ENCODE peak calls at places on chromosome 21, in nine cellular contexts. H is transverse colon; Y is breast epithelium; W is naive thymus-derived CD4-positive, alpha-beta T cell; I is mammary epithelial cell; Z is left lung; U is mesendoderm; R is CD4-positive, alpha-beta memory T cell; O is CD8-positive, alpha-beta T cell. V is an unnamed sample.

GRCh38 chr21:22941779-22942178 is 1943.6 kb downstream of the NCAM2 start:
- DNase-seq in O (no peak), Z (no peak), W (no peak), I (no peak), Y (no peak), U (no peak), H (no peak), R (no peak), V (no peak)

GRCh38 chr21:39065912-39066311 is 117.3 kb downstream of the PSMG1 start:
- DNase-seq in U (peak; percentile 43), Y (no peak), O (no peak), I (no peak), R (no peak), Z (no peak), W (no peak), H (no peak), V (no peak)

GRCh38 chr21:29170935-29171334 is 40.5 kb downstream of the MAP3K7CL start:
- DNase-seq in Z (no peak), O (no peak), Y (no peak), R (no peak), I (no peak), U (no peak), W (no peak), H (no peak), V (no peak)

GRCh38 chr21:42370894-42371654 is 4.7 kb upstream of the TFF1 start:
- DNase-seq in U (no peak), Y (no peak), R (no peak), H (no peak), O (no peak), W (no peak), Z (peak; percentile 47), I (no peak), V (no peak)

GRCh38 chr21:39349211-39350093 is 564 bp upstream of the HMGN1 start:
- DNase-seq in U (peak; percentile 98), O (peak; percentile 96), Y (peak; percentile 97), Z (peak; percentile 99), W (peak; percentile 95), I (peak; percentile 97), H (peak; percentile 98), R (peak; percentile 97), V (peak; percentile 98)

GRCh38 chr21:28016571-28016970 is 976.1 kb downstream of the LTN1 start:
- DNase-seq in Z (no peak), R (no peak), W (no peak), H (no peak), I (no peak), O (no peak), Y (no peak), U (peak; percentile 5), V (no peak)

GRCh38 chr21:45388011-45388521 is 16.9 kb upstream of the COL18A1 start:
- DNase-seq in Z (peak; percentile 42), I (no peak), W (no peak), R (no peak), U (no peak), Y (no peak), O (no peak), H (no peak), V (no peak)

GRCh38 chr21:27269646-27270045 is 302.8 kb upstream of the ADAMTS5 start:
- DNase-seq in U (peak; percentile 40), O (no peak), W (no peak), Z (no peak), Y (no peak), I (peak; percentile 89), R (no peak), H (no peak), V (peak; percentile 92)

GRCh38 chr21:38958940-38959685 is 153.4 kb downstream of the ETS2 start:
- DNase-seq in Z (no peak), U (no peak), R (no peak), Y (no peak), O (no peak), H (peak; percentile 51), I (peak; percentile 78), W (no peak), V (peak; percentile 82)

GRCh38 chr21:41865002-41865777 is 14.0 kb downstream of the PRDM15 start:
- DNase-seq in U (peak; percentile 15), O (no peak), Z (no peak), R (no peak), Y (peak; percentile 24), W (no peak), H (peak; percentile 21), I (no peak), V (no peak)

GRCh38 chr21:39707316-39707715 is 37.7 kb upstream of the IGSF5 start:
- DNase-seq in Y (no peak), H (no peak), O (no peak), W (no peak), R (no peak), I (no peak), Z (no peak), U (no peak), V (no peak)

GRCh38 chr21:34862951-34863350 is 186.2 kb downstream of the RUNX1 start:
- DNase-seq in U (no peak), W (no peak), O (no peak), Z (no peak), R (no peak), H (no peak), I (no peak), Y (no peak), V (no peak)

GRCh38 chr21:34858559-34858958 is 189.8 kb downstream of the CLIC6 start:
- DNase-seq in Z (no peak), I (no peak), O (no peak), Y (no peak), W (no peak), R (no peak), U (no peak), H (no peak), V (peak; percentile 53)

GRCh38 chr21:34861302-34861701 is 187.8 kb downstream of the RUNX1 start:
- DNase-seq in I (no peak), R (no peak), W (no peak), H (no peak), Y (no peak), U (no peak), Z (no peak), O (no peak), V (no peak)

GRCh38 chr21:34857874-34858273 is 189.1 kb downstream of the CLIC6 start:
- DNase-seq in U (peak; percentile 58), W (no peak), H (no peak), O (no peak), R (no peak), Z (no peak), Y (no peak), I (no peak), V (peak; percentile 55)

DNA sequence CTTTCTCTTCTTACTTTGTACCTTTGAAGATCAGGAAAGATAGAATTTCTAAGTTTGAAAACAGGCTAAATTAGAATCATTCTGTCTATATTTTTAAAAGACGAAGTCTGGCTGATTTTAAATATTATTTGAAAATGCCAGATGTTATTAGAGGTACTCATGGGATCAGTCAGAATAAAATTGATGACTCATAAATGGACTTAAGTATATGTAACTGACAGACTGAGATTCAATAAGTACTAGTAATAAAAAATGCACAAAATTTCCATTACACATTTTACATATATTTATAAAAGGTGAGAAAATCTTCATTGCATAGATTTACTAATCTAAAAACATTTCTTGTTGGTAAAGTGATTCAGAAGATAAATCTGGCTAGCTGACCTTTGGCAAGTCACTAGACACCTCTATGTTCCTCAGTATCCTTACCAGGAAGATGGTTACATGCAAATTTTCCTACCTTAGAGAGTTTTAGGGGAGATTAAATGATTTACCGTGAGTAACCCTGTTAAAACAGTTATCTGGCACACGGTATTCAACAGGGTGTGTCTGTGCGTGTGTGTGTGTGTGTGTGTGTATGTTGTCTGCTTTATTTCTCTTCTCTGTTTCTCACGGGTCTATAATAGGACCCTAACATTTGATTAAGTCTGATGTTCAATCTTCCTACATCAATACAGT is 189.0 kb downstream of the RUNX1 start:
- DNase-seq in W (no peak), O (no peak), U (no peak), R (no peak), Y (no peak), Z (no peak), H (no peak), I (no peak), V (peak; percentile 52)
- H3K36me3 ChIP-seq in W (peaks cover 23% of the 10 kb centered on the region), O (peaks cover 35% of the 10 kb centered on the region), U (no peaks in the 10 kb centered on the region), R (peaks cover 78% of the 10 kb centered on the region), Y (no peaks in the 10 kb centered on the region), Z (peaks cover 8% of the 10 kb centered on the region), H (no peaks in the 10 kb centered on the region), I (peaks cover 59% of the 10 kb centered on the region), V (peaks cover 96% of the 10 kb centered on the region)

GRCh38 chr21:46556802-46557201 is 48.1 kb downstream of the S100B start:
- DNase-seq in O (no peak), U (no peak), Z (no peak), R (no peak), Y (no peak), H (no peak), I (no peak), W (no peak), V (no peak)
- H3K36me3 ChIP-seq in O (peaks cover 14% of the 10 kb centered on the region), U (peaks cover 4% of the 10 kb centered on the region), Z (no peaks in the 10 kb centered on the region), R (peaks cover 33% of the 10 kb centered on the region), Y (peaks cover 5% of the 10 kb centered on the region), H (peaks cover 30% of the 10 kb centered on the region), I (peaks cover 26% of the 10 kb centered on the region), W (peaks cover 5% of the 10 kb centered on the region), V (peaks cover 16% of the 10 kb centered on the region)

GRCh38 chr21:31698461-31698860 is 33.5 kb downstream of the SCAF4 start:
- DNase-seq in H (no peak), I (no peak), R (no peak), Y (no peak), U (no peak), Z (no peak), O (no peak), W (no peak), V (no peak)
- H3K36me3 ChIP-seq in H (peaks cover 69% of the 10 kb centered on the region), I (peaks cover 52% of the 10 kb centered on the region), R (peaks cover 35% of the 10 kb centered on the region), Y (peaks cover 15% of the 10 kb centered on the region), U (peaks cover 6% of the 10 kb centered on the region), Z (no peaks in the 10 kb centered on the region), O (peaks cover 42% of the 10 kb centered on the region), W (peaks cover 7% of the 10 kb centered on the region), V (peaks cover 82% of the 10 kb centered on the region)

DNA sequence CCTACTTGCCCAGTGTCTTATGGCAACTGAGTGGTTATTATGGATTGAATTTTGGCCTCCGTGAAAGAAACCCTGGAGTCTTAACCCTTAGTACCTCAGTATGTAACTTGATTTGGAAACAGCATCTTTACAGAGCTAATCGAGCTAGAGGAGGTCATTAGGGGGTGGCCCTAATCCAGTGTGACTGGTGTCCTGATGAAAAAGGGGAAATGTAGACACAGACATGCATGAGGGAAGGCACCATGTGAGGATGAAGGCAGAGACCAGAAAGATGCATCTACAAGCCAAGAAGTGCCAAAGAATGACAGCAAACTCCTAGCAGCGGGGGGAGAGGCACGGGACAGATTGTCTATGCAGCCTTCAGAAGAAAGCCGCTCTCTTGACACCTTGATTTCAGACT is 14.7 kb downstream of the DOP1B start:
- DNase-seq in O (no peak), R (no peak), U (no peak), W (no peak), I (no peak), Z (no peak), Y (no peak), H (no peak), V (no peak)
- H3K36me3 ChIP-seq in O (peaks cover 5% of the 10 kb centered on the region), R (no peaks in the 10 kb centered on the region), U (no peaks in the 10 kb centered on the region), W (no peaks in the 10 kb centered on the region), I (no peaks in the 10 kb centered on the region), Z (no peaks in the 10 kb centered on the region), Y (no peaks in the 10 kb centered on the region), H (peaks cover 14% of the 10 kb centered on the region), V (no peaks in the 10 kb centered on the region)

DNA sequence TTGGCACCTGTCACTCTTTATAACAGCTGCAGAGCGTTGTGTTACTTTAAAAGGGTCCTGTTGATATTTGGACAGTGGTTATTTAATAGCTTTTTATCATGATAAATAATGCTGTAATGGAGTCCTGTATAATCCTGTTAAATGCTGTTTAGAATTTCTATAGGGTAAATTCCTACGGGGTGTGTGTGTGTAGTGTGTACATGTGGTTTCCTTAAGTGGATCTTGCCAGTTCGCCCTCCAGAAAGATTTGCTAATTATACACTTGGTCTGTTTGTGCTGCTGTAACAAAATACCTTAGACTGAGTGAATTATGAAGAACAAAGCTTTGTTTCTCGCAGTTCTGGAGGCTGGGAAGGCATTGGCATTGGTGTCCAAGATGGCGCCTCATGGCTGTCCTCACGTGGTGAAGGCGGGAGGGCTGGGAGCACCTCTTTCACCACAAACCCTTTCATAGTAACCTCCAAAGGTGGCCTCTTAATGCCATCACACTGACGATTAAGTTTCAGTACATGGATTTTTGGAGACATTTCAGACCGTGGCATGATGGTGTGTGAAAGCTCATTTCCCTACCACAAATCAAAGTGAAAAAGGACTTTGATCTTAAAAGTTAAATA is 11.2 kb downstream of the PRMT2 start:
- DNase-seq in R (no peak), Z (no peak), U (no peak), W (no peak), O (no peak), H (no peak), I (no peak), Y (no peak), V (no peak)
- H3K36me3 ChIP-seq in R (peaks cover 83% of the 10 kb centered on the region), Z (no peaks in the 10 kb centered on the region), U (peaks cover 20% of the 10 kb centered on the region), W (peaks cover 26% of the 10 kb centered on the region), O (peaks cover 77% of the 10 kb centered on the region), H (peaks cover 45% of the 10 kb centered on the region), I (peaks cover 24% of the 10 kb centered on the region), Y (peaks cover 8% of the 10 kb centered on the region), V (peaks cover 37% of the 10 kb centered on the region)